ENCODE peak calls at places on chromosomes 4 and X, in nine cellular contexts. P is K562, W is bronchial epithelial cell, F is kidney, G is breast epithelium, X is colonic mucosa, U is brain microvascular endothelial cell, Q is HCT116, N is PC-9. E is an unnamed sample. For H3K36me3, the result is how much of the 10 kb centered on the place peaks cover.

GRCh38 chr4:187603093-187603395 is 392.5 kb upstream of the ZFP42 start:
- DNase-seq in Q (no peak), F (no peak), G (no peak), P (no peak), X (no peak), W (no peak), U (peak), N (no peak), E (peak)

GRCh38 chr4:102638621-102639020 is 122.1 kb downstream of the MANBA start:
- DNase-seq in W (no peak), F (no peak), G (no peak), N (no peak), U (no peak), X (no peak), P (no peak), Q (no peak), E (no peak)

GRCh38 chr4:155759372-155760252 is 791 bp downstream of the GUCY1B1 start:
- DNase-seq in F (peak), W (no peak), P (peak), Q (no peak), G (no peak), X (peak), N (peak), U (no peak), E (peak)

GRCh38 chr4:63212075-63212474 is 1197.2 kb downstream of the TECRL start:
- DNase-seq in P (no peak), W (no peak), G (no peak), U (no peak), X (no peak), Q (no peak), F (no peak), N (no peak), E (no peak)

GRCh38 chrX:74536142-74537010 is 78.0 kb downstream of the RLIM start:
- DNase-seq in U (peak), F (peak), X (peak), P (peak), W (peak), G (peak), N (no peak), Q (no peak), E (peak)

GRCh38 chr4:108536577-108536976 is 83.8 kb upstream of the RPL34 start:
- DNase-seq in Q (no peak), P (no peak), F (no peak), X (no peak), N (no peak), W (peak), U (no peak), G (no peak), E (no peak)

GRCh38 chr4:142091691-142092182 is 455.4 kb downstream of the IL15 start:
- DNase-seq in Q (peak), X (no peak), G (no peak), F (no peak), N (no peak), W (peak), P (no peak), U (peak), E (peak)

GRCh38 chrX:30935985-30936384 is 46.9 kb upstream of the TAB3 start:
- DNase-seq in U (peak), P (peak), W (peak), Q (peak), N (peak), G (peak), F (no peak), X (peak), E (peak)

GRCh38 chr4:168612435-168613139 is 115.7 kb downstream of the PALLD start:
- DNase-seq in W (peak), P (no peak), U (peak), G (no peak), F (no peak), Q (no peak), N (no peak), X (no peak), E (peak)

GRCh38 chr4:101274888-101275752 is 72.2 kb downstream of the PPP3CA start:
- DNase-seq in X (no peak), F (no peak), Q (no peak), G (no peak), U (no peak), P (no peak), N (no peak), W (no peak), E (no peak)

GRCh38 chr4:156662921-156663320 is 308.7 kb downstream of the PDGFC start:
- DNase-seq in U (no peak), Q (no peak), G (no peak), P (no peak), X (no peak), F (no peak), W (no peak), N (no peak), E (peak)

GRCh38 chr4:150126201-150126879 is 48.1 kb downstream of the DCLK2 start:
- DNase-seq in W (no peak), N (no peak), U (peak), X (no peak), G (no peak), P (no peak), F (no peak), Q (no peak), E (peak)

GRCh38 chrX:23383411-23383810 is 48.8 kb downstream of the PTCHD1 start:
- DNase-seq in U (peak), X (no peak), N (no peak), G (no peak), Q (no peak), P (no peak), W (peak), F (no peak), E (peak)

GRCh38 chr4:146639414-146639814 is 721 bp downstream of the POU4F2 start:
- DNase-seq in G (no peak), W (no peak), U (no peak), Q (no peak), F (no peak), X (no peak), N (no peak), P (no peak), E (no peak)

GRCh38 chrX:120468071-120468470 is 1.0 kb downstream of the LAMP2 start:
- DNase-seq in G (no peak), F (no peak), W (no peak), Q (no peak), P (no peak), X (no peak), U (no peak), N (no peak), E (no peak)

DNA sequence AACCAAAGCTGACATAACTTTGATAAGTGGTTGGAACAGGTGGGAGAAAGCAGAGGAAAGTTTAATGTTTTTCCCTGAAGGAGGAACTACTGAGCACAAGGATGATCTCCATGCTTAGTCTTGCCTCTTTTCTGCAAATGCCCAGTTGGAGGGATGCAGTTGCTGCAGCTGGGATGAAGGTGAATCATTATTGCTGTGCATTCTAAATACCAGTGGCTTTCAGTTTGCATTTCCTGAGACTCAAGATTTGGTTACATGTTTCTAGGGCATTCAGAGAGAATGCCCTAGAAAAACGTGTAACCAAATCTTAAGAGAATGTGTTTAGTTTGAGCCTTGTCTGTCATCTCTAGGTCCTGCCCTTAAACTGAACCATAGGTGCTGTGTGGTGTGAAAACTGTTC is 42.2 kb downstream of the METTL14 start:
- DNase-seq in G (no peak), W (no peak), F (no peak), X (no peak), N (no peak), P (no peak), Q (no peak), U (no peak), E (no peak)
- H3K36me3 ChIP-seq in G (under half), W (under half), F (under half), X (under half), N (under half), P (under half), Q (under half), U (half or more), E (half or more)

GRCh38 chr4:20529681-20530080 is 170.6 kb upstream of the PACRGL start:
- DNase-seq in F (no peak), X (no peak), P (no peak), Q (no peak), W (no peak), N (no peak), G (no peak), U (no peak), E (peak)
- H3K36me3 ChIP-seq in F (under half), X (under half), P (under half), Q (under half), W (under half), N (under half), G (under half), U (under half), E (under half)

GRCh38 chrX:1407035-1407434 is 15.1 kb upstream of the SLC25A6 start:
- DNase-seq in N (no peak), G (no peak), X (no peak), U (no peak), P (no peak), F (no peak), Q (no peak), W (no peak), E (no peak)
- H3K36me3 ChIP-seq in N (under half), G (under half), X (under half), U (under half), P (under half), F (under half), Q (under half), W (under half), E (half or more)

GRCh38 chrX:65702956-65703355 is 35.5 kb downstream of the MSN start:
- DNase-seq in F (no peak), W (no peak), X (no peak), G (no peak), P (no peak), Q (no peak), U (no peak), N (no peak), E (no peak)
- H3K36me3 ChIP-seq in F (under half), W (under half), X (under half), G (under half), P (half or more), Q (under half), U (under half), N (under half), E (under half)

GRCh38 chr4:109816082-109816442 is 500 bp downstream of the GAR1 start:
- DNase-seq in U (no peak), X (peak), G (no peak), P (peak), F (no peak), Q (no peak), N (no peak), W (no peak), E (peak)

GRCh38 chr4:109809657-109810056 is 5.9 kb upstream of the GAR1 start:
- DNase-seq in P (no peak), N (no peak), G (no peak), F (no peak), Q (no peak), U (no peak), W (no peak), X (no peak), E (no peak)

GRCh38 chr4:109815151-109816081 is at the start of gene GAR1:
- DNase-seq in Q (peak), U (peak), P (peak), N (peak), F (peak), W (peak), G (peak), X (peak), E (peak)

GRCh38 chr4:109810580-109811387 is 4.8 kb upstream of the GAR1 start:
- DNase-seq in W (no peak), X (peak), F (no peak), G (no peak), U (no peak), N (no peak), Q (no peak), P (peak), E (no peak)

DNA sequence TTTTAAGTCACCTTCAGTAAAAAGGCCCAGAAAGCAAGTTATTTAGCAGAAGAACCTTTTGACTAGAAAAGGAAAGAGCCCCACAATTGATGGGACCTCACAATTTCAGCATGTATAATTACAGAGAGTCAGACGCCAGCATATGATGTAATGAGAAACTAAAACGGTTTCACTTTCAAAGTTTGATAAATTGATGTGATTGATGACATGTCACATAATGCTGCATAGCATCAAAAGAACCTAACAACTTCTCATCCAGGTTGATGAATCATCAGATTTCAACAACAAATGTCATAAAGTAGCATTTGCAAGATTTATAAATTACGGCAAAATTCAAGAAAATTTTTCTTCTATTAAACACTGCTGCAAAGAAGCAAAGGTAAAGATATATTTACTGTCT is 3.9 kb upstream of the GAR1 start:
- DNase-seq in X (no peak), Q (no peak), P (peak), U (no peak), G (no peak), W (no peak), N (no peak), F (no peak), E (no peak)
- H3K36me3 ChIP-seq in X (under half), Q (under half), P (under half), U (under half), G (under half), W (under half), N (under half), F (under half), E (under half)

GRCh38 chr4:139522457-139522856 is 33.6 kb downstream of the SETD7 start:
- DNase-seq in N (no peak), F (no peak), U (no peak), W (no peak), P (no peak), Q (no peak), X (no peak), G (no peak), E (no peak)
- H3K36me3 ChIP-seq in N (under half), F (under half), U (half or more), W (under half), P (under half), Q (under half), X (under half), G (under half), E (half or more)